ENCODE peak calls at places on chromosomes 3 and 15, in five cellular contexts. W, S, D, L and B are unnamed samples.

GRCh38 chr15:51367322-51367976 is 26.0 kb downstream of the GLDN start:
- DNase-seq in S (no peak), D (no peak), W (no peak), L (no peak), B (no peak)

GRCh38 chr3:145704020-145704419 is 457.0 kb downstream of the PLOD2 start:
- DNase-seq in D (no peak), W (no peak), L (no peak), S (no peak), B (peak)

GRCh38 chr3:39466988-39467387 is 492 bp upstream of the MOBP start:
- DNase-seq in S (no peak), D (no peak), L (no peak), W (no peak), B (no peak)

GRCh38 chr3:134057006-134057832 is 27.5 kb upstream of the SLCO2A1 start:
- DNase-seq in W (peak), L (no peak), S (no peak), D (no peak), B (peak)

GRCh38 chr3:54710954-54711353 is 216.9 kb downstream of the LRTM1 start:
- DNase-seq in D (no peak), W (no peak), S (no peak), L (no peak), B (no peak)

GRCh38 chr3:150081084-150081483 is 110.4 kb upstream of the PFN2 start:
- DNase-seq in L (no peak), S (no peak), W (peak), D (no peak), B (peak)

GRCh38 chr3:164458986-164459385 is 619.3 kb downstream of the SI start:
- DNase-seq in L (no peak), S (no peak), D (no peak), W (no peak), B (peak)

GRCh38 chr3:16587047-16587702 is 18.0 kb downstream of the DAZL start:
- DNase-seq in W (peak), S (no peak), D (no peak), L (no peak), B (no peak)

GRCh38 chr15:81887913-81888312 is 157.9 kb downstream of the MEX3B start:
- DNase-seq in D (no peak), L (no peak), W (peak), S (no peak), B (peak)

GRCh38 chr3:9068044-9068443 is 104.8 kb upstream of the RAD18 start:
- DNase-seq in D (no peak), L (no peak), W (no peak), S (no peak), B (no peak)

GRCh38 chr15:75801859-75802593 is 41.2 kb upstream of the UBE2Q2 start:
- DNase-seq in W (peak), L (peak), D (peak), S (peak), B (peak)

GRCh38 chr3:180704532-180704931 is 25.2 kb upstream of the CCDC39 start:
- DNase-seq in W (no peak), S (no peak), D (no peak), L (no peak), B (no peak)

GRCh38 chr3:147305533-147306241 is 100.7 kb downstream of the ZIC4 start:
- DNase-seq in D (no peak), S (no peak), W (peak), L (no peak), B (no peak)

GRCh38 chr15:83166830-83167229 is 40.8 kb downstream of the HDGFL3 start:
- DNase-seq in W (no peak), S (no peak), D (no peak), L (no peak), B (no peak)

GRCh38 chr3:119562307-119562961 is 3.0 kb upstream of the CD80 start:
- DNase-seq in D (no peak), W (no peak), L (no peak), S (no peak), B (peak)

GRCh38 chr3:116512931-116513330 is 67.6 kb upstream of the LSAMP start:
- DNase-seq in D (no peak), W (no peak), L (no peak), S (no peak), B (no peak)

GRCh38 chr3:115627180-115628074 is 4.1 kb downstream of the GAP43 start:
- DNase-seq in W (no peak), D (no peak), L (no peak), S (no peak), B (no peak)

GRCh38 chr3:17632401-17633100 is 109.9 kb downstream of the TBC1D5 start:
- DNase-seq in D (no peak), W (peak), S (no peak), L (no peak), B (peak)

GRCh38 chr3:184496933-184497332 is 64.7 kb upstream of the EPHB3 start:
- DNase-seq in L (no peak), D (no peak), S (no peak), W (no peak), B (no peak)

GRCh38 chr3:134527037-134527436 is 41.2 kb downstream of the CEP63 start:
- DNase-seq in D (no peak), S (no peak), W (peak), L (peak), B (no peak)

GRCh38 chr15:41581110-41581509 is 22.1 kb downstream of the TYRO3 start:
- DNase-seq in D (no peak), S (peak), L (peak), W (no peak), B (no peak)

GRCh38 chr3:129315386-129315991 is 36.8 kb downstream of the HMCES start:
- DNase-seq in W (peak), D (no peak), L (no peak), S (peak), B (peak)

GRCh38 chr3:170356596-170357175 is 829 bp upstream of the SKIL start:
- DNase-seq in W (peak), L (peak), S (peak), D (peak), B (peak)

GRCh38 chr3:63231556-63231955 is 46.6 kb upstream of the SYNPR start:
- DNase-seq in L (no peak), S (no peak), W (no peak), D (no peak), B (no peak)

GRCh38 chr3:24410861-24411260 is 83.8 kb downstream of the THRB start:
- DNase-seq in S (no peak), D (no peak), L (no peak), W (no peak), B (no peak)

GRCh38 chr15:58498821-58499580 is 67.2 kb downstream of the LIPC start:
- DNase-seq in S (peak), W (peak), D (no peak), L (no peak), B (peak)

GRCh38 chr15:96699871-96700401 is 369.4 kb downstream of the NR2F2 start:
- DNase-seq in S (peak), D (no peak), L (no peak), W (no peak), B (no peak)

GRCh38 chr3:151709847-151710246 is 23.9 kb upstream of the AADACL2 start:
- DNase-seq in W (peak), D (no peak), L (no peak), S (no peak), B (peak)

GRCh38 chr3:138389144-138389601 is 40.8 kb downstream of the MRAS start:
- DNase-seq in W (peak), D (no peak), L (no peak), S (peak), B (no peak)
- H3K4me3 ChIP-seq in W (no peak), D (no peak), L (no peak), S (no peak), B (no peak)

GRCh38 chr15:45586990-45587860 is at the start of gene BLOC1S6:
- DNase-seq in D (peak), W (peak), L (peak), S (peak), B (peak)
- H4K91ac ChIP-seq in D (no peak), W (peak), L (peak), S (peak), B (peak)

DNA sequence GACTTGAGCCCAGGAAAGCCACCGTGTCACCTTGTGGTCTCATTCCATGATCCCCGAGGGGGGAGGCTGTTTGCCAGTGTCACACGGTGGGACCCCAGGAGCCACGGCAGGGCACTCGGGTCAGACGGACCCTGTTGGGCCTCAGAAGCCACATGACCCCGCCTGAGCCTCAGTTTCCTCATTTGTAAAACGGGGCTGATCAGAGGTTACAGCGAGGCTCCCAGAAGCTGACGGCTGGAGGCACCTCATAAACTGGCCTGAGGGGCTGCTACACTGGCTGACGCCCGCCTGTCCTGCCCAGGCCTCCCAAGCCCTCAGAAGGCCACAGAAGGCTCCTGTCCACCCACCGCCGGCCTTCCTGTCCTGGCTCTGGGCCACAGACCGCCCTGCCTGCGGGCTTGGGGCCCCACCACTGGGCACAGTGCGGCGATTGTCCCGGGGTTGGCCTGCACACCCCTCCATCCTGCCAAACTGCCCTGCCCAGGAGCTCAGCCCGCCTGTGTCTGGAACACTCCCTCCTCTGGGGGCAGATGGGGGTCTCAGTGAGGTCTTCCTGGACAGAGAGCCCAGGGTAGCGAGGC is 18.4 kb downstream of the IQSEC1 start:
- DNase-seq in S (no peak), W (no peak), D (no peak), L (no peak), B (no peak)
- H3K4me3 ChIP-seq in S (no peak), W (no peak), D (no peak), L (no peak), B (no peak)

GRCh38 chr3:46576386-46576785 is 10.3 kb upstream of the LRRC2 start:
- DNase-seq in W (no peak), S (no peak), D (no peak), L (no peak), B (no peak)
- H4K91ac ChIP-seq in W (no peak), S (no peak), D (no peak), L (peak), B (no peak)

GRCh38 chr15:74146277-74146800 is 16.0 kb downstream of the ISLR2 start:
- DNase-seq in S (no peak), D (no peak), L (no peak), W (no peak), B (no peak)

GRCh38 chr15:74140445-74140761 is 10.0 kb downstream of the ISLR2 start:
- DNase-seq in D (no peak), L (no peak), W (no peak), S (no peak), B (no peak)

GRCh38 chr15:74138642-74139041 is 8.3 kb downstream of the ISLR2 start:
- DNase-seq in S (no peak), L (no peak), D (no peak), W (no peak), B (no peak)

GRCh38 chr15:74141591-74141990 is 11.2 kb downstream of the ISLR2 start:
- DNase-seq in S (no peak), L (no peak), W (no peak), D (no peak), B (no peak)

DNA sequence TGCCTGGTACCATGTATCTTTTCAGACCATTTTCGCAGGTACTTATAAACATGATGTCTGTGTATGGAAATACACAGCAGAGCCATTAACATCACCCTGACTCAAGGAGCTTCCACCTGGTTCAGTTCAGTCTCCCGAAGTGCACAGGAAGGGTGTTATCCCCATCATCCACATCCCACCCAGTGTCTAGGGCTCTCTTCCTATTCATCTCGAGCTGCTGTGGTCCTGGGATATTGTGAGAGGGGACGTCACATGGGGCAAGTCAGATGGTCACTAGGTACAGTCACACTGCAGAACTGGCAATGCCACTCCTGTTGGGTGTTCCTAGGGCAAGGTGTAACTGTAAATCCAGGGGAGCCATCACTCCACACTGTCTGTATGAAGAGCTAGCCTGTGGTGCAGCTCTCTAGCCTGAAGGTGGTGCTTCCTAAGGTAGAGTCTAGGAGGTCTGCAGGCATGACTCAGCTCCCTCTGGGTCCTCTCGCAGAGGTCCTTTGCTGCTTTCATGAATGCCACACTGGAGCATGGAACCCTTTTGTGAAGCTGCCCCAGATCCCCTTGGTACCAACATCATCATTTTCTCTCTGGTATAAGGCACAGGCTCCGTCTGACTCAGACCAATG is 13.9 kb downstream of the ISLR2 start:
- DNase-seq in S (no peak), D (no peak), W (no peak), L (no peak), B (no peak)
- H3K4me3 ChIP-seq in S (no peak), D (no peak), W (no peak), L (no peak), B (no peak)

GRCh38 chr3:38207262-38208003 is 42.1 kb downstream of the OXSR1 start:
- DNase-seq in D (no peak), W (no peak), L (no peak), S (no peak), B (no peak)
- H4K91ac ChIP-seq in D (no peak), W (no peak), L (no peak), S (no peak), B (no peak)

GRCh38 chr15:91889143-91889815 is 35.8 kb downstream of the SLCO3A1 start:
- DNase-seq in W (no peak), L (peak), D (no peak), S (no peak), B (no peak)

GRCh38 chr15:91890614-91891013 is 37.1 kb downstream of the SLCO3A1 start:
- DNase-seq in D (no peak), L (peak), W (peak), S (no peak), B (no peak)

GRCh38 chr15:91892417-91892816 is 38.9 kb downstream of the SLCO3A1 start:
- DNase-seq in D (no peak), W (no peak), L (peak), S (no peak), B (no peak)

GRCh38 chr15:91891788-91892187 is 38.3 kb downstream of the SLCO3A1 start:
- DNase-seq in S (no peak), D (no peak), W (no peak), L (peak), B (no peak)

GRCh38 chr15:91891101-91891500 is 37.6 kb downstream of the SLCO3A1 start:
- DNase-seq in L (peak), W (no peak), D (no peak), S (no peak), B (no peak)
- H3K4me3 ChIP-seq in L (no peak), W (no peak), D (no peak), S (no peak), B (no peak)